ENCODE peak calls at places on chromosomes 7 and 10, in eight cellular contexts. T is endothelial cell, X is OCI-LY7, U is amniotic stem cell, V is mucosa of gallbladder, F is RPMI7951, N is GM04504, E is hepatocyte. Y is an unnamed sample.

GRCh38 chr7:99108615-99109014 is 35.3 kb downstream of the SMURF1 start:
- DNase-seq in T (no peak), E (no peak), F (no peak), U (no peak), V (no peak), N (no peak), X (no peak), Y (no peak)

GRCh38 chr7:54995631-54996340 is 23.0 kb upstream of the EGFR start:
- DNase-seq in N (no peak), U (no peak), X (no peak), T (no peak), E (peak), F (peak), V (no peak), Y (no peak)

GRCh38 chr7:82803411-82803810 is 359.3 kb downstream of the PCLO start:
- DNase-seq in F (no peak), X (no peak), V (no peak), N (no peak), U (no peak), E (no peak), T (no peak), Y (no peak)

GRCh38 chr7:17495655-17496396 is 197.4 kb downstream of the AHR start:
- DNase-seq in N (no peak), U (no peak), T (no peak), V (no peak), E (no peak), X (no peak), F (no peak), Y (no peak)

GRCh38 chr10:113132651-113133088 is 182.6 kb downstream of the TCF7L2 start:
- DNase-seq in X (no peak), V (no peak), E (no peak), N (peak), U (no peak), T (peak), F (no peak), Y (no peak)

GRCh38 chr10:120736377-120736776 is 114.8 kb upstream of the WDR11 start:
- DNase-seq in T (no peak), V (no peak), E (no peak), U (no peak), X (no peak), N (no peak), F (no peak), Y (no peak)

GRCh38 chr7:152152267-152152666 is 126.8 kb downstream of the GALNT11 start:
- DNase-seq in F (no peak), E (no peak), V (no peak), T (no peak), N (no peak), U (no peak), X (peak), Y (no peak)

GRCh38 chr7:5428470-5429252 is 5.0 kb upstream of the TNRC18 start:
- DNase-seq in F (no peak), E (peak), X (no peak), N (peak), V (peak), T (peak), U (peak), Y (peak)

GRCh38 chr10:46548781-46549090 is 7.7 kb downstream of the GPRIN2 start:
- DNase-seq in N (no peak), U (no peak), X (no peak), E (no peak), T (no peak), V (no peak), F (no peak), Y (no peak)

GRCh38 chr10:132144086-132144485 is 42.7 kb upstream of the DPYSL4 start:
- DNase-seq in T (peak), F (no peak), E (no peak), U (no peak), N (no peak), V (no peak), X (no peak), Y (no peak)

GRCh38 chr7:50556247-50556976 is 8.8 kb downstream of the DDC start:
- DNase-seq in T (no peak), U (no peak), F (no peak), V (peak), E (peak), X (no peak), N (no peak), Y (peak)

GRCh38 chr10:21724695-21725371 is 190.8 kb downstream of the MLLT10 start:
- DNase-seq in X (peak), F (peak), U (peak), V (peak), E (peak), T (peak), N (peak), Y (peak)

GRCh38 chr7:139709460-139709859 is 68.3 kb downstream of the HIPK2 start:
- DNase-seq in X (no peak), E (no peak), N (peak), F (peak), T (no peak), U (peak), V (no peak), Y (no peak)

GRCh38 chr10:75358835-75359421 is 42.6 kb downstream of the ZNF503 start:
- DNase-seq in F (peak), V (no peak), T (no peak), U (peak), E (peak), X (no peak), N (peak), Y (no peak)

GRCh38 chr7:30901856-30902255 is 9.8 kb upstream of the AQP1 start:
- DNase-seq in V (no peak), E (no peak), N (no peak), T (no peak), U (no peak), F (no peak), X (no peak), Y (no peak)

Y was measured in left colon.